ENCODE peak calls at places on chromosomes 5 and 9, in four cellular contexts. J, Z, W and O are unnamed samples. For H3K27me3 and H3K36me3, the result is how much of the 10 kb centered on the place peaks cover.

GRCh38 chr5:77632526-77633268 is 5.8 kb downstream of the OTP start:
- DNase-seq in J (no peak), Z (no peak), W (peak), O (peak)

GRCh38 chr9:116656535-116656934 is 30.6 kb upstream of the TRIM32 start:
- DNase-seq in J (no peak), Z (no peak), W (no peak), O (no peak)

GRCh38 chr5:58912102-58912501 is 329.2 kb downstream of the RAB3C start:
- DNase-seq in J (no peak), Z (no peak), W (no peak), O (no peak)

GRCh38 chr9:97440160-97440559 is 28.3 kb downstream of the TDRD7 start:
- DNase-seq in J (no peak), Z (peak), W (peak), O (no peak)

GRCh38 chr9:456365-456764 is 241.7 kb downstream of the DOCK8 start:
- DNase-seq in J (no peak), Z (no peak), W (no peak), O (no peak)

GRCh38 chr5:120690621-120691407 is 226.7 kb downstream of the PRR16 start:
- DNase-seq in J (no peak), Z (no peak), W (no peak), O (no peak)

GRCh38 chr5:6837519-6838110 is 124.4 kb downstream of the TENT4A start:
- DNase-seq in J (no peak), Z (peak), W (peak), O (peak)

GRCh38 chr9:76018244-76018643 is 127.8 kb downstream of the PCSK5 start:
- DNase-seq in J (no peak), Z (no peak), W (peak), O (peak)

GRCh38 chr9:107793541-107793940 is 304.0 kb upstream of the KLF4 start:
- DNase-seq in J (no peak), Z (no peak), W (no peak), O (no peak)

GRCh38 chr5:178192787-178193186 is 5.6 kb upstream of the GMCL2 start:
- DNase-seq in J (no peak), Z (no peak), W (no peak), O (no peak)

GRCh38 chr5:178191661-178192060 is 4.5 kb upstream of the GMCL2 start:
- DNase-seq in J (no peak), Z (no peak), W (no peak), O (no peak)

GRCh38 chr5:178194026-178194425 is 6.9 kb upstream of the GMCL2 start:
- DNase-seq in J (no peak), Z (no peak), W (no peak), O (peak)

GRCh38 chr5:178193251-178193809 is 6.2 kb upstream of the GMCL2 start:
- DNase-seq in J (no peak), Z (no peak), W (no peak), O (no peak)

DNA sequence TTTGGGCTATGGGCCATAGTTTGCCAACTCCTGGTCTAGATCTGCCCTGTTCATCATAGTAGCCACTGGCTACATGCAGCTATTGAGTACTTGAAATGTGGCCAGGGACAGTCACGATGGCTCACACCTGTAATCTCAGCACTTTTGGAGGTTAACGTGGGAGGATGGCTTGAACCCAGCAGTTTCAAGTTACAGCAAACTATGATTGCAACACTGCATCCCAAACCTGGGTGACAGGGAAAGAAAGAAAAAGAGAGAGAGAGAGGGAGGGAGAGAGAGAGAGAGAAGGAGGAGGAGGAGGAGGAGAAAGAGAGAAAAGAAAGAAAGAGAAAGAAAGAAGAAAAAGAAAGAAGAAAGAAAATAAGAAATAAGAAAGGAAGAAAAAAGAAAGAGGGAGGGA is 5.1 kb upstream of the GMCL2 start:
- DNase-seq in J (peak), Z (no peak), W (no peak), O (no peak)
- H3K4me3 ChIP-seq in J (no peak), Z (no peak), W (no peak), O (no peak)

GRCh38 chr5:158899201-158899600 is 200.5 kb downstream of the EBF1 start:
- DNase-seq in J (no peak), Z (no peak), W (no peak), O (no peak)

GRCh38 chr5:158898185-158899177 is 201.2 kb downstream of the EBF1 start:
- DNase-seq in J (no peak), Z (no peak), W (no peak), O (no peak)

GRCh38 chr5:158899792-158900191 is 199.9 kb downstream of the EBF1 start:
- DNase-seq in J (no peak), Z (no peak), W (no peak), O (no peak)

GRCh38 chr5:158905281-158905680 is 194.4 kb downstream of the EBF1 start:
- DNase-seq in J (no peak), Z (no peak), W (no peak), O (no peak)

DNA sequence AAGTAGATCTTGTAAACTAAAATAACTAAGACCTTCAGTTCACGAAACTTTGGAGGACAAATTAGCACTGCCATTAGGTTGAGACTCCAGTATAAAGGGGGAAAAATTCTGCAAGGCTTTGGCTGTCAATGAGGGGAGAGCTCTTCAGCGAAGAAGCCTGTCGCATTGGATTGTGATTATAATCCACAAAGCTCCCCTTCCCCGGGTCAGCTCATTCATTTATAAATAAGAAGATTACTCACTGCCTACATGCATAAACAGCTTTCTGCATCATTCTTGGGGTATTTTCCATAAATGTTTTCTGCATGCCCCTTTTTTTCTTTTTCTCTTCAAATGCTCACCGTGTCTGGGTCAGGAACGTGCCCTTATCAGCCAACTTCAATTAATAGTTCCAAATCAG is 196.7 kb downstream of the EBF1 start:
- DNase-seq in J (no peak), Z (peak), W (no peak), O (peak)
- H3K27me3 ChIP-seq in J (under half), Z (under half), W (under half), O (under half)

GRCh38 chr5:151660616-151661015 is 26.1 kb downstream of the SPARC start:
- DNase-seq in J (peak), Z (no peak), W (no peak), O (no peak)

GRCh38 chr5:151661096-151661495 is 25.6 kb downstream of the SPARC start:
- DNase-seq in J (no peak), Z (no peak), W (no peak), O (no peak)

GRCh38 chr5:151662805-151663204 is 23.9 kb downstream of the SPARC start:
- DNase-seq in J (no peak), Z (no peak), W (no peak), O (no peak)

GRCh38 chr5:151663617-151664322 is 22.9 kb downstream of the SPARC start:
- DNase-seq in J (no peak), Z (no peak), W (no peak), O (no peak)

DNA sequence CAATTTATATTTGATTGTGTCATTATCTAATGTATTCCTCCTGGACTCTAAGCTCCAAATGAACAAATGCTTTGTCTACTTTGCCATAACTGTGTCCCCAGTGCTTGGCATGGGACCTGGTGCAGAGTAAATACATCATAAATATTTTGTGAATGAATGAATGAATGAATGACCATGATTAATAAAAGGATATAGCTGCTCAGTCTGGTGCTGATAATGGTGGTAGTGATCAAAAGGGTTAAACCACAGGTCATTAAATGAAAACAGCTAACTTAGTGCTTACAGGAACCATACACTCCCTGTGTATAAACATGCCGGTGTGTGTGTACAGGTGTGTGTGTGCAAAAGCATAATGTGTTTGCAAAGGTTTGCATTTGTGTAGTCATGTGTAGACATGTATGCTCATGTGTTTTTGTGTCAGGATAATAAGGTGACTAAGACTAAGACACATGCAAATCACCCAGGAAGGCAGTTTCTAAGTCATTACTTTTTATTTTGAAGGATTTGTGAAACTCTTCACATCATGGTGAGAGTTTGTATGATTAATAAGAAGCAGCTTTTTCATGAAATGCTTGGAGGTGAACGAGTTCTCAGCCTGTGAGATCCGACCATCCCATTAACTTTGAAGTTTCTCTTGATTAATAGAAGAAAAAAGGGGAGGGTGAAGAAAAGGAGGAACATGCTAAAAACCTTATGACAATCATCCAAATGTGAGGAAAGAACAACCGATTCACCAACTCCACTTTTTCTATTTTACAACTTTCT is 24.6 kb downstream of the SPARC start:
- DNase-seq in J (no peak), Z (no peak), W (no peak), O (no peak)
- H3K36me3 ChIP-seq in J (under half), Z (under half), W (under half), O (under half)

DNA sequence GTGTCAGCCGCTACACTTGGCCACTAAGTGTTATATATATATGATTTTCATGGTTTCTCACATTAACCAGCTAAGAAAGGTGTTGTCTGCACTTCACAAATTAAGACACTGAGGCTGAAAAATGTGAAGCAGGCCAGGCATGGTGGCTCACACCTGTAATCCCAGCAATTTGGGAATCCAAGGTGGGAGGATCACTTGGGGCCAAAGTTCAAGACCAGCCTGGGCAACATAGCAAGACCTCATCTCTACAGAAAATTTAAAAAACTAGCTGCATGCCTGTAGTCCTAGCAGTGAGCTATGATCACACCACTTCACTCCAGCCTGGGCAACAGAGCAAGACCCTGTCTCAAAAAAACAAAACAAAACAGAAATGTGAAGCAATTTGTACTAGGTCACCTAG is 1.8 kb downstream of the COQ4 start:
- DNase-seq in J (no peak), Z (no peak), W (no peak), O (no peak)
- H3K4me3 ChIP-seq in J (no peak), Z (no peak), W (peak), O (no peak)

GRCh38 chr5:176725521-176725920 is 78.2 kb downstream of the TSPAN17 start:
- DNase-seq in J (no peak), Z (no peak), W (no peak), O (peak)
- H3K27me3 ChIP-seq in J (under half), Z (under half), W (under half), O (under half)

GRCh38 chr9:128481561-128481960 is 23.0 kb upstream of the GLE1 start:
- DNase-seq in J (no peak), Z (no peak), W (no peak), O (no peak)
- H3K36me3 ChIP-seq in J (under half), Z (half or more), W (under half), O (under half)

DNA sequence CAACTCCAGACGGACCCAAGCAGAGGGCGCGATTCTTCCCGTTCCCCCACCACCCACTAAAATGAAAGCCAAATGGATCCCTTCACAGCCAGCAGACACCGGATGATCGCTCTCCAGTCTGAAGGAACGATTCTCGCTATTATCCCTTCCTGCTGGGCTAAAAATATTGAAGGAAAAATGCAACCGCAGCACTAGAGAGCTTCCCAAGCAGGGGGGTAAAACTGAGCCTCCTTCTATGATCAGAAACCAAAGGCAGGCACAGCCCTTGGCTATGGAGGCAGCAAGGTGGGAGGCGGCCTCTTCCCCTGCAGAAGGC is 41.2 kb downstream of the VAV2 start:
- DNase-seq in J (no peak), Z (no peak), W (no peak), O (no peak)
- H3K4me3 ChIP-seq in J (no peak), Z (peak), W (no peak), O (no peak)

GRCh38 chr9:137139468-137140150 is 655 bp downstream of the GRIN1 start:
- DNase-seq in J (no peak), Z (no peak), W (peak), O (no peak)

GRCh38 chr9:137138058-137138697 is 776 bp upstream of the GRIN1 start:
- DNase-seq in J (no peak), Z (peak), W (peak), O (peak)

GRCh38 chr9:137138701-137139467 is at the start of gene GRIN1:
- DNase-seq in J (no peak), Z (no peak), W (peak), O (peak)

GRCh38 chr9:137136261-137136925 is 2.6 kb upstream of the GRIN1 start:
- DNase-seq in J (no peak), Z (no peak), W (peak), O (peak)

GRCh38 chr9:137136926-137137607 is 1.9 kb upstream of the GRIN1 start:
- DNase-seq in J (no peak), Z (peak), W (no peak), O (peak)
- H3K27me3 ChIP-seq in J (under half), Z (under half), W (under half), O (half or more)

GRCh38 chr5:151036556-151036955 is 16.2 kb downstream of the GPX3 start:
- DNase-seq in J (no peak), Z (peak), W (no peak), O (peak)

GRCh38 chr5:151031554-151031953 is 11.2 kb downstream of the GPX3 start:
- DNase-seq in J (no peak), Z (no peak), W (no peak), O (peak)

GRCh38 chr5:151037561-151038291 is 17.3 kb downstream of the GPX3 start:
- DNase-seq in J (no peak), Z (no peak), W (no peak), O (no peak)

GRCh38 chr5:151033217-151033934 is 13.0 kb downstream of the GPX3 start:
- DNase-seq in J (no peak), Z (no peak), W (no peak), O (peak)

DNA sequence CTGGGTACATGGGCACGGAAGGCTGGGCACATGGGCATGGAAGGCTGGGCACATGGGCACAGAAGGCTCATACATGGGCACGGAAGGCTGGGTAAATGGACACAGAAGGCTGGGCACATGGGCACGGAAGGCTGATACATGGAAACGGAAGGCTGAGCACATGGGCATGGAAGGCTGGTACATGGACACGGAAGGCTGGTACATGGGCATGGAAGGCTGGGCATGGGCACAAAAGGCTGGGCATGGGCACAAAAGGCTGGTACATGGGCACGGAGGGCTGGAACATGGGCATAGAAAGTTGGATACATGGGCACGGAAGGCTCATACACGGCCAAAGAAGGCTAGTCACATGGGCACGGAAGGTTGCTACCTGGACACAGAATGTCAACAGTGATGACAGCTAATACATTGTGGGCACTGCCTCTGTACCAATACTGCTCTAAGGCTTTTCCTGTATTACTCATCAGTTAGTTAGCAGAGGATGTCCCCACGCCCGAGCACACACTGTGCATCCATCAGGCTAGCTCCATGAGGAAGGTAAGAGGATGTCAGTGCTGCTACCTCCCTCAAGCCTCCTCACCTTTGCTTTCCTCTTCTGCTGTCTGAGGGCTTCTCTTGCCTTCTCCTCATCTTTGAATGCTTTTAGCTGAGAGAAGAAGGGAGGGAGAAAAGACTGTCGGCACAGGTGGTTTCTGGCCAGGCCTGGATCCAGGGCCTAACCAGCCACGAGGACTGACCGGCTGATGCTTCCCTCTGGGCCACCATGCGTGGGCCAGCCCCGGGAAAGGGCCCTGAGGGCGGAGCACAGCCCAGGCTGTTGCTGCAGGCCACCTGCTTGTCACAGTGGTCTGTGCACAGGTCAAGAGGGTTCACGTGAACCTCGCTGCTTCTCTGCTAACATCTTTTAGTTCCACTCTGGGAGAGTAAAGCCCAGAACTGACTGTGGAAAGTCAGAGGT is 14.3 kb downstream of the GPX3 start:
- DNase-seq in J (peak), Z (no peak), W (no peak), O (peak)
- H3K36me3 ChIP-seq in J (under half), Z (under half), W (under half), O (under half)